ENCODE peak calls at places on chromosome 1, in seven cellular contexts. V is cardiac muscle cell, P is left ventricle myocardium inferior, X is A549, F is fibroblast of pulmonary artery, D is cardiac fibroblast, M is body of pancreas. N is an unnamed sample.

GRCh38 chr1:110243581-110243980 is 33.5 kb downstream of the KCNC4 start:
- DNase-seq in V (no peak), P (no peak), X (no peak), F (no peak), D (no peak), M (no peak), N (peak; percentile 74)

GRCh38 chr1:109792056-109792831 is 28.5 kb upstream of the EPS8L3 start:
- DNase-seq in V (peak; percentile 98), P (peak; percentile 64), X (peak; percentile 75), F (peak; percentile 97), D (peak; percentile 85), M (peak; percentile 64), N (peak; percentile 55)

GRCh38 chr1:176693697-176694329 is 230.8 kb downstream of the PAPPA2 start:
- DNase-seq in V (no peak), P (no peak), X (no peak), F (peak; percentile 5), D (peak; percentile 2), M (no peak), N (no peak)

GRCh38 chr1:113805639-113806038 is 6.6 kb downstream of the RSBN1 start:
- DNase-seq in V (no peak), P (no peak), X (no peak), F (no peak), D (no peak), M (no peak), N (no peak)

GRCh38 chr1:89736937-89737733 is 83.7 kb upstream of the LRRC8D start:
- DNase-seq in V (no peak), P (no peak), X (no peak), F (no peak), D (no peak), M (no peak), N (peak; percentile 70)

GRCh38 chr1:96926176-96926575 is 204.6 kb downstream of the PTBP2 start:
- DNase-seq in V (no peak), P (no peak), X (no peak), F (no peak), D (no peak), M (no peak), N (peak; percentile 30)

GRCh38 chr1:230120949-230121381 is 53.9 kb downstream of the GALNT2 start:
- DNase-seq in V (peak; percentile 40), P (no peak), X (peak; percentile 60), F (peak; percentile 44), D (peak; percentile 46), M (peak; percentile 59), N (peak; percentile 33)

GRCh38 chr1:26697978-26698849 is 2.4 kb downstream of the ARID1A start:
- DNase-seq in V (peak; percentile 96), P (peak; percentile 20), X (peak; percentile 58), F (peak; percentile 98), D (peak; percentile 97), M (peak; percentile 62), N (peak; percentile 96)

GRCh38 chr1:199774433-199775089 is 252.9 kb upstream of the NR5A2 start:
- DNase-seq in V (no peak), P (no peak), X (peak; percentile 35), F (peak; percentile 25), D (peak; percentile 55), M (peak; percentile 88), N (peak; percentile 88)

GRCh38 chr1:54309631-54310366 is 96.4 kb downstream of the SSBP3 start:
- DNase-seq in V (no peak), P (no peak), X (no peak), F (no peak), D (no peak), M (no peak), N (no peak)

GRCh38 chr1:84771895-84772294 is 81.6 kb upstream of the SSX2IP start:
- DNase-seq in V (no peak), P (no peak), X (no peak), F (no peak), D (no peak), M (no peak), N (no peak)

GRCh38 chr1:156826596-156826995 is 9.9 kb upstream of the SH2D2A start:
- DNase-seq in V (peak; percentile 60), P (no peak), X (no peak), F (peak; percentile 33), D (no peak), M (no peak), N (no peak)

GRCh38 chr1:41528726-41529605 is 44.5 kb upstream of the EDN2 start:
- DNase-seq in V (no peak), P (peak; percentile 7), X (no peak), F (no peak), D (no peak), M (no peak), N (no peak)

GRCh38 chr1:201982082-201982922 is at the start of gene RNPEP:
- DNase-seq in V (peak; percentile 72), P (peak; percentile 84), X (peak; percentile 79), F (peak; percentile 53), D (peak; percentile 47), M (peak; percentile 83), N (peak; percentile 33)

GRCh38 chr1:194570449-194570848 is 1384.0 kb upstream of the B3GALT2 start:
- DNase-seq in V (no peak), P (no peak), X (no peak), F (peak; percentile 1), D (no peak), M (no peak), N (no peak)

GRCh38 chr1:194568610-194569009 is 1382.2 kb upstream of the B3GALT2 start:
- DNase-seq in V (no peak), P (no peak), X (no peak), F (no peak), D (no peak), M (no peak), N (no peak)
- TF ChIP-seq CTCF in V (no peak), P (no peak), X (no peak), F (no peak), D (no peak), M (no peak), N (no peak)

DNA sequence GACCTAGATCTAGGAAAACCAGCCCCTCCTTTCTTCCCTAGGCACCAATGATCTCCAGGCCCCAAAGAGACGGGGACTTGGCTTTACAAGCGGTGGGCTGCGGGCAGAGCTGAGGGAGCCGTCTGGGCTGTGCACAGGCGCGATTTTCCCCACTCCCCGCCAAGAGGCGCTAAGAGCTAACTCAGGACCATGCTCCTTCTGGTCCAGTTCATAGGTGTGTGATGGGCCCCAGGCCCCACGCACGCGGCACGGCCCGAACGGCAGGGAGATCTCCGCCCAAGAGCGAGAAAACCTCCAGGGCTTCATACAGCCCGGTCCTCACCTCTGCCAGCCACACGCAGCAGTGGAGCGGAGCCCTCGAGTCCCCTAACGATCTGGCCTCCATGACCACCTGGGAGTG is 7.5 kb upstream of the GPR153 start:
- DNase-seq in V (no peak), P (no peak), X (no peak), F (peak; percentile 18), D (no peak), M (no peak), N (no peak)
- TF ChIP-seq CTCF in V (peak; percentile 24), P (no peak), X (no peak), F (peak; percentile 23), D (no peak), M (no peak), N (no peak)

DNA sequence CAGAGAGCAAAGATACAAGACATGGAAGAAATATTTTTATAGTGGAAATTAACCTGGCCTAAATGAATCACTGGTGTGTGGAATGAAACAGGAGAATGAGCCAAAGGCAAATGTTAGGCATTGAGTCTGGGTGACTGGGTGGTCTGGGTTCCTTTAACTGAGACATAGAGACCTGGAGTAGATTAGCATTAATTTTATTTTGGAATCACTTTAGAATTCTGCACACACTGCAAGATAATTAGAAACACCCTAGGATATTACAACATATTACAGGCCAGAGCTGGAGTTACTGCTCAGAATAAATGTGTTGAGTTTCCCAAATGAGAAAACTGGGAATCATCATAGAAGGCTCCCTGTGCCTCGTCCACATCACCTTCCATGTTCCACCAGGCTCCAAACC is 85.5 kb downstream of the PLPPR5 start:
- DNase-seq in V (no peak), P (no peak), X (no peak), F (no peak), D (no peak), M (no peak), N (no peak)
- TF ChIP-seq CTCF in V (no peak), P (no peak), X (no peak), F (no peak), D (no peak), M (no peak), N (no peak)

GRCh38 chr1:44235794-44236193 is 22.5 kb downstream of the DMAP1 start:
- DNase-seq in V (no peak), P (no peak), X (no peak), F (no peak), D (no peak), M (no peak), N (no peak)

GRCh38 chr1:44238651-44239050 is 25.4 kb downstream of the DMAP1 start:
- DNase-seq in V (no peak), P (no peak), X (no peak), F (no peak), D (no peak), M (no peak), N (no peak)

GRCh38 chr1:44237721-44238457 is 24.6 kb downstream of the DMAP1 start:
- DNase-seq in V (peak; percentile 36), P (no peak), X (no peak), F (no peak), D (no peak), M (peak; percentile 19), N (no peak)

GRCh38 chr1:44239337-44239960 is 26.2 kb downstream of the DMAP1 start:
- DNase-seq in V (peak; percentile 46), P (no peak), X (no peak), F (peak; percentile 27), D (peak; percentile 35), M (no peak), N (peak; percentile 28)

GRCh38 chr1:44236873-44237272 is 23.6 kb downstream of the DMAP1 start:
- DNase-seq in V (no peak), P (no peak), X (no peak), F (no peak), D (no peak), M (no peak), N (no peak)
- TF ChIP-seq CTCF in V (no peak), P (no peak), X (no peak), F (no peak), D (no peak), M (no peak), N (no peak)